ENCODE peak calls at places on chromosome 11, in four cellular contexts. E, P, A and K are unnamed samples.

GRCh38 chr11:9790703-9791102 is 126.8 kb downstream of the SWAP70 start:
- DNase-seq in P (no peak), E (no peak), A (no peak), K (no peak)

GRCh38 chr11:26960265-26960664 is 33.6 kb upstream of the FIBIN start:
- DNase-seq in A (peak), P (no peak), E (no peak), K (no peak)

GRCh38 chr11:1475841-1476240 is 10.7 kb downstream of the MOB2 start:
- DNase-seq in P (peak), A (no peak), E (peak), K (no peak)

GRCh38 chr11:9092846-9093778 is 1.7 kb upstream of the SCUBE2 start:
- DNase-seq in E (no peak), A (no peak), P (no peak), K (no peak)

GRCh38 chr11:32555885-32556284 is 27.7 kb upstream of the EIF3M start:
- DNase-seq in P (no peak), E (no peak), A (no peak), K (no peak)

GRCh38 chr11:74687237-74688005 is 43.8 kb downstream of the CHRDL2 start:
- DNase-seq in E (peak), A (no peak), P (no peak), K (no peak)

GRCh38 chr11:122434786-122435185 is 220.7 kb upstream of the UBASH3B start:
- DNase-seq in P (no peak), A (no peak), E (no peak), K (no peak)

GRCh38 chr11:75919525-75919924 is 104.5 kb downstream of the UVRAG start:
- DNase-seq in P (peak), E (no peak), A (no peak), K (no peak)

GRCh38 chr11:1307998-1308744 is 1.3 kb downstream of the TOLLIP start:
- DNase-seq in A (peak), P (no peak), E (peak), K (no peak)

GRCh38 chr11:69010964-69011623 is 2.0 kb downstream of the MRGPRF start:
- DNase-seq in P (peak), A (peak), E (peak), K (peak)

GRCh38 chr11:48044577-48044976 is 64.2 kb downstream of the PTPRJ start:
- DNase-seq in A (no peak), P (no peak), E (peak), K (no peak)

GRCh38 chr11:82902086-82902485 is 550 bp downstream of the DDIAS start:
- DNase-seq in E (no peak), P (no peak), A (no peak), K (no peak)

GRCh38 chr11:69180726-69181125 is 25.0 kb downstream of the SMIM38 start:
- DNase-seq in P (no peak), A (no peak), E (no peak), K (no peak)

GRCh38 chr11:124983674-124984511 is 29.9 kb downstream of the CCDC15 start:
- DNase-seq in A (no peak), E (no peak), P (no peak), K (no peak)

GRCh38 chr11:16860632-16861031 is 122.2 kb downstream of the C11orf58 start:
- DNase-seq in A (no peak), E (no peak), P (no peak), K (peak)

GRCh38 chr11:46948378-46949131 is 12.0 kb downstream of the CSTPP1 start:
- DNase-seq in A (peak), P (no peak), E (no peak), K (no peak)

GRCh38 chr11:71454470-71455113 is 1.6 kb downstream of the NADSYN1 start:
- DNase-seq in E (peak), P (peak), A (peak), K (no peak)

GRCh38 chr11:125070699-125071254 is 7.7 kb downstream of the SLC37A2 start:
- DNase-seq in P (peak), A (peak), E (peak), K (peak)

GRCh38 chr11:45647786-45648185 is 17.6 kb downstream of the CHST1 start:
- DNase-seq in P (no peak), E (peak), A (no peak), K (no peak)

GRCh38 chr11:1230456-1231395 is 7.9 kb downstream of the MUC5B start:
- DNase-seq in E (peak), A (no peak), P (peak), K (no peak)

GRCh38 chr11:107562647-107563208 is 2.8 kb downstream of the ALKBH8 start:
- DNase-seq in A (peak), E (no peak), P (no peak), K (no peak)

GRCh38 chr11:17314232-17314547 is 37.4 kb upstream of the NCR3LG1 start:
- DNase-seq in A (peak), E (no peak), P (no peak), K (no peak)

GRCh38 chr11:15826826-15827225 is 529.5 kb downstream of the SOX6 start:
- DNase-seq in E (no peak), A (peak), P (no peak), K (no peak)

GRCh38 chr11:48098024-48098423 is 117.7 kb downstream of the PTPRJ start:
- DNase-seq in P (no peak), A (no peak), E (no peak), K (no peak)

GRCh38 chr11:1192741-1193325 is 30.0 kb upstream of the MUC5B start:
- DNase-seq in P (peak), E (peak), A (no peak), K (no peak)

GRCh38 chr11:44621140-44621681 is 55.7 kb downstream of the CD82 start:
- DNase-seq in A (peak), P (peak), E (peak), K (peak)

GRCh38 chr11:96464695-96465307 is 75.0 kb downstream of the JRKL start:
- DNase-seq in E (no peak), A (peak), P (no peak), K (no peak)

GRCh38 chr11:92154611-92155010 is 70.0 kb upstream of the FAT3 start:
- DNase-seq in P (no peak), A (no peak), E (no peak), K (no peak)

GRCh38 chr11:17408641-17409040 is 20.2 kb upstream of the KCNJ11 start:
- DNase-seq in E (peak), P (no peak), A (no peak), K (no peak)

GRCh38 chr11:123838199-123838598 is 32.0 kb upstream of the OR6M1 start:
- DNase-seq in P (no peak), A (no peak), E (no peak), K (no peak)

GRCh38 chr11:114762437-114762836 is 84.1 kb downstream of the NXPE2 start:
- DNase-seq in A (peak), E (no peak), P (peak), K (peak)

GRCh38 chr11:69351460-69351859 is 57.5 kb downstream of the MYEOV start:
- DNase-seq in E (no peak), P (no peak), A (peak), K (no peak)

GRCh38 chr11:100010393-100010792 is 676.7 kb upstream of the ARHGAP42 start:
- DNase-seq in A (no peak), E (no peak), P (no peak), K (no peak)

GRCh38 chr11:97961431-97961830 is 1059.3 kb upstream of the CNTN5 start:
- DNase-seq in A (peak), P (no peak), E (no peak), K (no peak)

GRCh38 chr11:62077136-62077535 is 46.7 kb upstream of the INCENP start:
- DNase-seq in E (no peak), A (no peak), P (no peak), K (no peak)

GRCh38 chr11:76800466-76801200 is 17.5 kb downstream of the TSKU start:
- DNase-seq in E (peak), P (no peak), A (no peak), K (no peak)

GRCh38 chr11:62217191-62217748 is 8.8 kb downstream of the SCGB2A1 start:
- DNase-seq in P (no peak), A (peak), E (no peak), K (no peak)

GRCh38 chr11:102117472-102118113 is 7.3 kb downstream of the YAP1 start:
- DNase-seq in A (no peak), E (no peak), P (no peak), K (no peak)
- H3K4me3 ChIP-seq in A (no peak), E (no peak), P (no peak), K (no peak)

GRCh38 chr11:65362966-65363365 is 8.4 kb downstream of the TIGD3 start:
- DNase-seq in A (no peak), E (peak), P (no peak), K (no peak)

GRCh38 chr11:65357856-65358356 is 3.4 kb downstream of the TIGD3 start:
- DNase-seq in E (no peak), P (no peak), A (no peak), K (peak)

GRCh38 chr11:65362320-65362931 is 7.9 kb downstream of the TIGD3 start:
- DNase-seq in P (no peak), E (peak), A (no peak), K (no peak)

GRCh38 chr11:65366340-65366773 is 11.8 kb downstream of the TIGD3 start:
- DNase-seq in P (no peak), E (no peak), A (peak), K (no peak)

GRCh38 chr11:65363770-65364169 is 9.2 kb downstream of the TIGD3 start:
- DNase-seq in P (no peak), A (no peak), E (no peak), K (no peak)
- TF ChIP-seq CTCF in P (no peak), A (no peak), E (no peak), K (no peak)

DNA sequence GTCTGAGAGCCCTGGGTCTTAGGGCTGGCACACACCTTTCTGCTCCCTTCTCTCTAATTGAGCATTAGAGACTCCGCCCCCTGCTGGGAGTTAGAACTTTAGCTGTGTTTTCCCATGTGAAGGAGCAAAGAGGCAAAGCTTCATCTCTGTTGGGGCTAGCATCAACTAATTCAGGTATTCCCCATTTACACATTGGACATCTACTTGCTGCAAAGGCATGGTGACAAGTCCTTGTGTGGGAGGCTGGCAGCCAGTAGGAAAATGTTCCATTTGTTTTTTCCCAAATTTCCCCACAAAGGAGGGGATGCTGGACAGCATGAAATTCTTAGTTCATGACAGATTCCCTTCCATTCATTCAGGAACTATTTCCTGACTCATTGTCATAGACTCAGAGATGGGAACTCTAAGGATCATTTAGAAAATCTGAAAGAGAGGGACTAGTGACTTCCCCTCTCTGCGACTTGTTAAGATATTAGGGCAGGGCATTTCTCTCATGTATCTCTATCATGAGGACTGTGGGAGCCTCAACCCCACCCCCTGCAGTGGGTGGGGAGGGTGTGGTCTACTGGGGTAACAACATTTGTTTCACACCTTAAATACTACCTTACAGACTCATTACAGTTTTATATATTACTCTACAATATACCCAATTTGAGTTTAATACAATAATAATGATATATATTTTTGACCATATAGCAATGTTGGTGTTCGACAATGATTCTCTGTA is 3.7 kb downstream of the CD44 start:
- DNase-seq in A (peak), P (no peak), E (no peak), K (no peak)
- H3K4me3 ChIP-seq in A (peak), P (no peak), E (no peak), K (no peak)

GRCh38 chr11:111162306-111162705 is 83.2 kb upstream of the POU2AF2 start:
- DNase-seq in E (no peak), P (no peak), A (peak), K (no peak)
- TF ChIP-seq CTCF in E (no peak), P (no peak), A (no peak), K (no peak)

GRCh38 chr11:116879789-116880402 is 42.5 kb upstream of the APOA1 start:
- DNase-seq in A (peak), P (no peak), E (no peak), K (no peak)

GRCh38 chr11:116887909-116888556 is 50.6 kb upstream of the APOA1 start:
- DNase-seq in P (no peak), E (no peak), A (no peak), K (no peak)

GRCh38 chr11:116885951-116886629 is 48.7 kb upstream of the APOA1 start:
- DNase-seq in A (no peak), E (no peak), P (no peak), K (no peak)

GRCh38 chr11:116881153-116881552 is 43.7 kb upstream of the APOA1 start:
- DNase-seq in P (no peak), E (no peak), A (no peak), K (no peak)

GRCh38 chr11:116882386-116882785 is 45.0 kb upstream of the APOA1 start:
- DNase-seq in P (no peak), A (peak), E (no peak), K (no peak)
- H3K4me3 ChIP-seq in P (no peak), A (no peak), E (no peak), K (no peak)

GRCh38 chr11:2885017-2885675 is 429 bp downstream of the CDKN1C start:
- DNase-seq in A (peak), E (peak), P (peak), K (peak)
- TF ChIP-seq CTCF in A (no peak), E (peak), P (peak), K (peak)

GRCh38 chr11:78190374-78190773 is 1.7 kb downstream of the USP35 start:
- DNase-seq in A (no peak), E (peak), P (peak), K (no peak)
- H3K4me3 ChIP-seq in A (no peak), E (no peak), P (no peak), K (no peak)

GRCh38 chr11:78417888-78418583 is 416 bp upstream of the GAB2 start:
- DNase-seq in A (peak), E (peak), P (peak), K (peak)
- TF ChIP-seq CTCF in A (no peak), E (no peak), P (no peak), K (no peak)